ENCODE peak calls at places on chromosomes 13 and 19, in ten cellular contexts. K, X, C, G, Y, A, U, O, L and M are unnamed samples.

GRCh38 chr19:45455707-45456499 is 11.9 kb upstream of the FOSB start:
- DNase-seq in C (peak), U (peak), A (peak), L (peak), K (peak), Y (peak), X (peak), G (peak), O (peak), M (peak)

GRCh38 chr19:18519962-18520847 is 1.7 kb downstream of the ELL start:
- DNase-seq in C (peak), Y (peak), O (peak), U (peak), K (no peak), G (peak), A (peak), L (peak), X (peak), M (peak)

GRCh38 chr13:108855737-108856387 is 226.5 kb downstream of the MYO16 start:
- DNase-seq in Y (no peak), L (no peak), U (no peak), C (no peak), A (no peak), X (no peak), O (no peak), G (no peak), K (no peak), M (no peak)

GRCh38 chr19:5339950-5340636 is 519 bp downstream of the PTPRS start:
- DNase-seq in C (no peak), O (no peak), X (no peak), Y (no peak), L (no peak), U (no peak), K (no peak), G (no peak), A (no peak), M (peak)

GRCh38 chr19:9842834-9843625 is 7.9 kb downstream of the PIN1 start:
- DNase-seq in O (no peak), Y (no peak), G (no peak), C (no peak), A (no peak), L (no peak), U (no peak), X (no peak), K (no peak), M (no peak)

GRCh38 chr19:55406869-55407624 is 541 bp downstream of the UBE2S start:
- DNase-seq in G (peak), O (peak), K (no peak), L (peak), Y (peak), X (peak), A (peak), C (no peak), U (no peak), M (no peak)

GRCh38 chr19:3179739-3180293 is 1.2 kb downstream of the S1PR4 start:
- DNase-seq in Y (no peak), G (no peak), K (no peak), X (no peak), O (no peak), C (no peak), A (no peak), L (peak), U (peak), M (peak)

GRCh38 chr19:45267296-45267695 is 16.2 kb downstream of the MARK4 start:
- DNase-seq in U (no peak), X (no peak), L (no peak), C (no peak), G (no peak), K (no peak), Y (no peak), A (no peak), O (no peak), M (no peak)

GRCh38 chr19:7072541-7072940 is 3.0 kb downstream of the ZNF557 start:
- DNase-seq in L (no peak), K (no peak), U (no peak), A (no peak), C (no peak), G (no peak), X (no peak), O (no peak), Y (no peak), M (no peak)

GRCh38 chr19:49555600-49556411 is 24.6 kb downstream of the NOSIP start:
- DNase-seq in K (no peak), G (peak), C (no peak), U (no peak), L (peak), X (peak), O (peak), Y (peak), A (peak), M (no peak)

GRCh38 chr19:29785955-29786589 is 25.7 kb upstream of the CCNE1 start:
- DNase-seq in A (no peak), K (no peak), X (no peak), O (no peak), G (no peak), U (no peak), Y (no peak), L (no peak), C (no peak), M (no peak)

GRCh38 chr13:45781553-45782326 is 69.8 kb downstream of the SIAH3 start:
- DNase-seq in L (no peak), O (no peak), Y (peak), X (no peak), G (peak), C (peak), A (no peak), U (peak), K (no peak), M (no peak)

GRCh38 chr19:40442328-40443130 is 1.6 kb downstream of the SERTAD3 start:
- DNase-seq in O (peak), A (no peak), C (no peak), X (no peak), L (no peak), G (no peak), Y (no peak), K (no peak), U (no peak), M (peak)

GRCh38 chr13:37886879-37887278 is 17.3 kb upstream of the TRPC4 start:
- DNase-seq in Y (no peak), K (no peak), U (no peak), C (no peak), A (no peak), G (no peak), X (no peak), O (no peak), L (no peak), M (no peak)

GRCh38 chr13:79519252-79519651 is 38.3 kb downstream of the NDFIP2 start:
- DNase-seq in C (peak), A (no peak), U (no peak), Y (no peak), X (peak), G (peak), K (no peak), O (no peak), L (no peak), M (no peak)

GRCh38 chr13:50149932-50150331 is 134.7 kb downstream of the KCNRG start:
- DNase-seq in O (no peak), C (no peak), X (no peak), K (no peak), Y (peak), L (no peak), A (no peak), U (peak), G (no peak), M (no peak)

GRCh38 chr19:29666634-29667389 is 1.6 kb downstream of the PLEKHF1 start:
- DNase-seq in K (no peak), O (no peak), G (peak), Y (peak), L (peak), X (peak), A (no peak), C (peak), U (peak), M (no peak)

GRCh38 chr19:296476-297225 is 5.4 kb upstream of the PLPP2 start:
- DNase-seq in Y (no peak), A (peak), G (no peak), X (no peak), U (peak), L (no peak), O (no peak), C (no peak), K (no peak), M (no peak)

GRCh38 chr19:52896431-52897148 is 845 bp downstream of the ZNF320 start:
- DNase-seq in L (no peak), O (peak), A (peak), X (peak), G (peak), K (no peak), C (peak), Y (no peak), U (peak), M (no peak)

GRCh38 chr13:113211774-113212173 is 2.4 kb downstream of the CUL4A start:
- DNase-seq in U (no peak), L (no peak), K (no peak), Y (no peak), G (no peak), A (no peak), C (no peak), X (no peak), O (no peak), M (no peak)

GRCh38 chr13:52356327-52356726 is 49.6 kb downstream of the THSD1 start:
- DNase-seq in O (no peak), C (peak), U (no peak), K (no peak), G (peak), X (peak), A (no peak), Y (no peak), L (no peak), M (no peak)

GRCh38 chr13:40480012-40480914 is 186.2 kb downstream of the FOXO1 start:
- DNase-seq in O (peak), U (no peak), L (no peak), X (no peak), G (no peak), A (no peak), Y (no peak), K (no peak), C (peak), M (no peak)

GRCh38 chr13:33185853-33186252 is 99.7 kb downstream of the STARD13 start:
- DNase-seq in C (peak), A (no peak), G (no peak), L (no peak), U (no peak), K (no peak), O (no peak), Y (no peak), X (no peak), M (no peak)
- H3K4me3 ChIP-seq in C (no peak), A (no peak), G (no peak), L (no peak), U (no peak), K (no peak), O (no peak), Y (no peak), X (no peak), M (no peak)

DNA sequence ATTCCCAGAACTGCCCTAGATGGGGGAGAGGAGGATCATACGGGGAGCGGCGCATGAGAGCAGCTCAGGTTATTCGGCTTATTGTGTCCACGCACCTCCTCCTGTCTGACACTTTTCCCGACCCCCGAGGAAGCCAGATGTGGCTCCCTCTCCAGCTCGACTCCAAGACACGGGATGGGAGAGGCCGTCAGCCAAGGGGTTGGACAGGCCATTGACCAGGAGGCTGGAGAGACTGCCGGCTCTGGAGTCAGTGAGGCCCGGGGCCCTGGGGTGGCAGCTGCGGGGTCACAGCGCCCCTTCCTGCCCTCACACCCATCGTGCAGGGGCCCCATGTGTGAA is 2.9 kb downstream of the DMKN start:
- DNase-seq in Y (no peak), G (no peak), X (no peak), O (no peak), A (no peak), U (no peak), C (no peak), L (no peak), K (no peak), M (no peak)
- H3K4me3 ChIP-seq in Y (peak), G (no peak), X (no peak), O (peak), A (peak), U (peak), C (no peak), L (peak), K (peak), M (no peak)

GRCh38 chr19:47509170-47509847 is 5.6 kb downstream of the NAPA start:
- DNase-seq in Y (no peak), L (no peak), O (no peak), G (no peak), U (peak), X (no peak), C (no peak), A (no peak), K (no peak), M (no peak)
- H3K4me3 ChIP-seq in Y (peak), L (no peak), O (no peak), G (no peak), U (no peak), X (no peak), C (no peak), A (no peak), K (no peak), M (no peak)

GRCh38 chr13:102399791-102400618 is 1.8 kb downstream of the FGF14 start:
- DNase-seq in Y (peak), O (peak), X (peak), A (no peak), G (no peak), L (no peak), C (no peak), K (no peak), U (peak), M (peak)

GRCh38 chr13:102402292-102402691 is 444 bp upstream of the FGF14 start:
- DNase-seq in U (peak), O (peak), X (no peak), A (no peak), G (peak), L (no peak), Y (peak), C (peak), K (no peak), M (no peak)

GRCh38 chr13:102400619-102401125 is 1.2 kb downstream of the FGF14 start:
- DNase-seq in A (no peak), G (no peak), K (no peak), Y (peak), L (no peak), C (no peak), X (no peak), O (no peak), U (peak), M (peak)

GRCh38 chr13:102401755-102402154 is at the start of gene FGF14:
- DNase-seq in K (no peak), A (no peak), C (no peak), G (no peak), O (no peak), X (no peak), Y (no peak), L (no peak), U (no peak), M (no peak)

DNA sequence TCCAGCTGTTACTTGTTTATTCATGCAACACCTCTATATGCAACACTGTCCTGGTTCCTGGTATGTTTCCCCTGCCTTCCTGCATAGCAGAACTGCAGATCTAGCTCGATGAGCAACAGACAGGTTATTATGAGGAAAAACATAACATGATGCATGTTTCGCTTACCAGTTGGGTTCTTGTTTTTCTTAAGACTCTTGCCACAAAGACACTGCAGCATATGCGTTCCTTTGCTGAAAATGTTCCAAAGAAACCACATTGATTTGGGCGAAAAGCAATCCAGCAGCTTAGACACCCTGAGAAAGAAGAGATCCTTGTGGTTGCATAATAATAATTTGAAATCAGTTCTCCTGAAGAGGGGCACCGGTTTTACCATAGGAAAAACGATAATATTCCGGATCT is 543 bp downstream of the FGF14 start:
- DNase-seq in U (no peak), X (peak), A (no peak), L (no peak), G (no peak), K (no peak), Y (no peak), O (no peak), C (peak), M (no peak)
- H3K4me3 ChIP-seq in U (peak), X (no peak), A (peak), L (peak), G (no peak), K (peak), Y (peak), O (no peak), C (peak), M (no peak)